ENCODE peak calls at places on chromosome 11, in ten cellular contexts. One of them, this sample, is unnamed.

GRCh38 chr11:67284811-67285540 is 4.1 kb upstream of the ANKRD13D start:
- DNase-seq in lower leg skin: no peak
- DNase-seq in upper lobe of right lung: peak
- DNase-seq in A549: no peak
- DNase-seq in foreskin keratinocyte: no peak
- DNase-seq in nephron progenitor cell: no peak
- DNase-seq in ascending aorta: no peak
- DNase-seq in endothelial cell: no peak
- DNase-seq in natural killer cell: no peak
- DNase-seq in coronary artery: no peak
- DNase-seq in this sample: no peak

GRCh38 chr11:61695917-61696316 is 15.7 kb downstream of the DAGLA start:
- DNase-seq in lower leg skin: peak
- DNase-seq in upper lobe of right lung: peak
- DNase-seq in A549: peak
- DNase-seq in foreskin keratinocyte: peak
- DNase-seq in nephron progenitor cell: no peak
- DNase-seq in ascending aorta: peak
- DNase-seq in endothelial cell: no peak
- DNase-seq in natural killer cell: peak
- DNase-seq in coronary artery: peak
- DNase-seq in this sample: peak

GRCh38 chr11:81975261-81975900 is 758.3 kb downstream of the FAM181B start:
- DNase-seq in lower leg skin: no peak
- DNase-seq in upper lobe of right lung: no peak
- DNase-seq in A549: no peak
- DNase-seq in foreskin keratinocyte: peak
- DNase-seq in nephron progenitor cell: no peak
- DNase-seq in ascending aorta: no peak
- DNase-seq in endothelial cell: no peak
- DNase-seq in natural killer cell: no peak
- DNase-seq in coronary artery: no peak
- DNase-seq in this sample: no peak

GRCh38 chr11:31643831-31644230 is 134.3 kb downstream of the ELP4 start:
- DNase-seq in lower leg skin: no peak
- DNase-seq in upper lobe of right lung: no peak
- DNase-seq in A549: peak
- DNase-seq in foreskin keratinocyte: no peak
- DNase-seq in nephron progenitor cell: no peak
- DNase-seq in ascending aorta: no peak
- DNase-seq in endothelial cell: no peak
- DNase-seq in natural killer cell: no peak
- DNase-seq in coronary artery: no peak
- DNase-seq in this sample: no peak

GRCh38 chr11:12195773-12196172 is 85.4 kb downstream of the MICAL2 start:
- DNase-seq in lower leg skin: no peak
- DNase-seq in upper lobe of right lung: no peak
- DNase-seq in A549: no peak
- DNase-seq in foreskin keratinocyte: no peak
- DNase-seq in nephron progenitor cell: no peak
- DNase-seq in ascending aorta: peak
- DNase-seq in endothelial cell: no peak
- DNase-seq in natural killer cell: peak
- DNase-seq in coronary artery: no peak
- DNase-seq in this sample: no peak

GRCh38 chr11:64597671-64598101 is 6.7 kb downstream of the SLC22A12 start:
- DNase-seq in lower leg skin: no peak
- DNase-seq in upper lobe of right lung: peak
- DNase-seq in A549: no peak
- DNase-seq in foreskin keratinocyte: no peak
- DNase-seq in nephron progenitor cell: no peak
- DNase-seq in ascending aorta: no peak
- DNase-seq in endothelial cell: no peak
- DNase-seq in natural killer cell: no peak
- DNase-seq in coronary artery: no peak
- DNase-seq in this sample: no peak

GRCh38 chr11:824292-824880 is 3.3 kb upstream of the CRACR2B start:
- DNase-seq in lower leg skin: no peak
- DNase-seq in upper lobe of right lung: no peak
- DNase-seq in A549: no peak
- DNase-seq in foreskin keratinocyte: no peak
- DNase-seq in nephron progenitor cell: no peak
- DNase-seq in ascending aorta: no peak
- DNase-seq in endothelial cell: peak
- DNase-seq in natural killer cell: no peak
- DNase-seq in coronary artery: no peak
- DNase-seq in this sample: no peak

GRCh38 chr11:105609832-105610781 is at the start of gene GRIA4:
- DNase-seq in lower leg skin: peak
- DNase-seq in upper lobe of right lung: peak
- DNase-seq in A549: no peak
- DNase-seq in foreskin keratinocyte: no peak
- DNase-seq in nephron progenitor cell: peak
- DNase-seq in ascending aorta: peak
- DNase-seq in endothelial cell: peak
- DNase-seq in natural killer cell: no peak
- DNase-seq in coronary artery: peak
- DNase-seq in this sample: no peak

GRCh38 chr11:1629326-1630185 is at the start of gene KRTAP5-5:
- DNase-seq in lower leg skin: no peak
- DNase-seq in upper lobe of right lung: no peak
- DNase-seq in A549: no peak
- DNase-seq in foreskin keratinocyte: no peak
- DNase-seq in nephron progenitor cell: no peak
- DNase-seq in ascending aorta: no peak
- DNase-seq in endothelial cell: no peak
- DNase-seq in natural killer cell: no peak
- DNase-seq in coronary artery: no peak
- DNase-seq in this sample: no peak

GRCh38 chr11:30196400-30197206 is 34.2 kb upstream of the FSHB start:
- DNase-seq in lower leg skin: no peak
- DNase-seq in upper lobe of right lung: peak
- DNase-seq in A549: peak
- DNase-seq in foreskin keratinocyte: peak
- DNase-seq in nephron progenitor cell: peak
- DNase-seq in ascending aorta: no peak
- DNase-seq in endothelial cell: peak
- DNase-seq in natural killer cell: peak
- DNase-seq in coronary artery: no peak
- DNase-seq in this sample: peak

GRCh38 chr11:36056160-36056751 is 112.4 kb downstream of the LDLRAD3 start:
- DNase-seq in lower leg skin: no peak
- DNase-seq in upper lobe of right lung: no peak
- DNase-seq in A549: peak
- DNase-seq in foreskin keratinocyte: no peak
- DNase-seq in nephron progenitor cell: peak
- DNase-seq in ascending aorta: no peak
- DNase-seq in endothelial cell: peak
- DNase-seq in natural killer cell: no peak
- DNase-seq in coronary artery: no peak
- DNase-seq in this sample: peak

GRCh38 chr11:17892409-17892808 is 120.4 kb downstream of the SERGEF start:
- DNase-seq in lower leg skin: no peak
- DNase-seq in upper lobe of right lung: no peak
- DNase-seq in A549: no peak
- DNase-seq in foreskin keratinocyte: no peak
- DNase-seq in nephron progenitor cell: no peak
- DNase-seq in ascending aorta: no peak
- DNase-seq in endothelial cell: no peak
- DNase-seq in natural killer cell: no peak
- DNase-seq in coronary artery: no peak
- DNase-seq in this sample: no peak

GRCh38 chr11:17887779-17888178 is 125.1 kb downstream of the SERGEF start:
- DNase-seq in lower leg skin: no peak
- DNase-seq in upper lobe of right lung: no peak
- DNase-seq in A549: no peak
- DNase-seq in foreskin keratinocyte: no peak
- DNase-seq in nephron progenitor cell: peak
- DNase-seq in ascending aorta: no peak
- DNase-seq in endothelial cell: no peak
- DNase-seq in natural killer cell: no peak
- DNase-seq in coronary artery: no peak
- DNase-seq in this sample: no peak

GRCh38 chr11:17894929-17895658 is 117.8 kb downstream of the SERGEF start:
- DNase-seq in lower leg skin: no peak
- DNase-seq in upper lobe of right lung: no peak
- DNase-seq in A549: no peak
- DNase-seq in foreskin keratinocyte: no peak
- DNase-seq in nephron progenitor cell: no peak
- DNase-seq in ascending aorta: no peak
- DNase-seq in endothelial cell: no peak
- DNase-seq in natural killer cell: no peak
- DNase-seq in coronary artery: no peak
- DNase-seq in this sample: no peak

DNA sequence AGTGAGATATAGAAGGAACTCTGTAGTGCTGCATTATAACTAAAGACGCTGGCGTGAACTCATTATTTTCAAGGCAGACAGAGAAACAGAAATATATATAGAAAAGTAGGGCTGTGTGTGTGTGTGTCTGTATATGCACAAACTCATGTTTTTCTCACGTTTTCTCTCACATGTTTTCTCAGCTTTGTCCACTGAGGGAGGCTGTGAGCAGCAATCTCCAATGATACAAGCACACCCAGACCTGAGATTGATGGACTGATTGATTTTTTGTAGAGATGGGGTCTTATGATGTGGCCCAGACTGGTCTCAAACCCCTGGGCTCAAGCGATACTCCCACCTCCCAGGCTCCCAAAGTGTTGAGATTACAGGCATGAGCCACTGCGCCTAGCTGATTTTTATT is 122.5 kb downstream of the SERGEF start:
- DNase-seq in lower leg skin: no peak
- DNase-seq in upper lobe of right lung: no peak
- DNase-seq in A549: no peak
- DNase-seq in foreskin keratinocyte: no peak
- DNase-seq in nephron progenitor cell: no peak
- DNase-seq in ascending aorta: no peak
- DNase-seq in endothelial cell: no peak
- DNase-seq in natural killer cell: no peak
- DNase-seq in coronary artery: no peak
- DNase-seq in this sample: no peak
- TF ChIP-seq CTCF in lower leg skin: no peak
- TF ChIP-seq CTCF in upper lobe of right lung: no peak
- TF ChIP-seq CTCF in A549: no peak
- TF ChIP-seq CTCF in foreskin keratinocyte: no peak
- TF ChIP-seq CTCF in nephron progenitor cell: no peak
- TF ChIP-seq CTCF in ascending aorta: no peak
- TF ChIP-seq CTCF in endothelial cell: no peak
- TF ChIP-seq CTCF in natural killer cell: no peak
- TF ChIP-seq CTCF in coronary artery: no peak
- TF ChIP-seq CTCF in this sample: peak

GRCh38 chr11:57354699-57355098 is 16.5 kb downstream of the P2RX3 start:
- DNase-seq in lower leg skin: no peak
- DNase-seq in upper lobe of right lung: no peak
- DNase-seq in A549: no peak
- DNase-seq in foreskin keratinocyte: no peak
- DNase-seq in nephron progenitor cell: no peak
- DNase-seq in ascending aorta: no peak
- DNase-seq in endothelial cell: no peak
- DNase-seq in natural killer cell: no peak
- DNase-seq in coronary artery: no peak
- DNase-seq in this sample: no peak
- TF ChIP-seq CTCF in lower leg skin: no peak
- TF ChIP-seq CTCF in upper lobe of right lung: no peak
- TF ChIP-seq CTCF in A549: no peak
- TF ChIP-seq CTCF in foreskin keratinocyte: no peak
- TF ChIP-seq CTCF in nephron progenitor cell: no peak
- TF ChIP-seq CTCF in ascending aorta: no peak
- TF ChIP-seq CTCF in endothelial cell: no peak
- TF ChIP-seq CTCF in natural killer cell: no peak
- TF ChIP-seq CTCF in coronary artery: no peak
- TF ChIP-seq CTCF in this sample: no peak

GRCh38 chr11:110430267-110431211 is 791 bp downstream of the FDX1 start:
- DNase-seq in lower leg skin: peak
- DNase-seq in upper lobe of right lung: peak
- DNase-seq in A549: no peak
- DNase-seq in foreskin keratinocyte: no peak
- DNase-seq in nephron progenitor cell: no peak
- DNase-seq in ascending aorta: peak
- DNase-seq in endothelial cell: no peak
- DNase-seq in natural killer cell: no peak
- DNase-seq in coronary artery: peak
- DNase-seq in this sample: peak
- TF ChIP-seq CTCF in lower leg skin: no peak
- TF ChIP-seq CTCF in upper lobe of right lung: no peak
- TF ChIP-seq CTCF in A549: no peak
- TF ChIP-seq CTCF in foreskin keratinocyte: no peak
- TF ChIP-seq CTCF in nephron progenitor cell: no peak
- TF ChIP-seq CTCF in ascending aorta: no peak
- TF ChIP-seq CTCF in endothelial cell: peak
- TF ChIP-seq CTCF in natural killer cell: peak
- TF ChIP-seq CTCF in coronary artery: no peak
- TF ChIP-seq CTCF in this sample: no peak

DNA sequence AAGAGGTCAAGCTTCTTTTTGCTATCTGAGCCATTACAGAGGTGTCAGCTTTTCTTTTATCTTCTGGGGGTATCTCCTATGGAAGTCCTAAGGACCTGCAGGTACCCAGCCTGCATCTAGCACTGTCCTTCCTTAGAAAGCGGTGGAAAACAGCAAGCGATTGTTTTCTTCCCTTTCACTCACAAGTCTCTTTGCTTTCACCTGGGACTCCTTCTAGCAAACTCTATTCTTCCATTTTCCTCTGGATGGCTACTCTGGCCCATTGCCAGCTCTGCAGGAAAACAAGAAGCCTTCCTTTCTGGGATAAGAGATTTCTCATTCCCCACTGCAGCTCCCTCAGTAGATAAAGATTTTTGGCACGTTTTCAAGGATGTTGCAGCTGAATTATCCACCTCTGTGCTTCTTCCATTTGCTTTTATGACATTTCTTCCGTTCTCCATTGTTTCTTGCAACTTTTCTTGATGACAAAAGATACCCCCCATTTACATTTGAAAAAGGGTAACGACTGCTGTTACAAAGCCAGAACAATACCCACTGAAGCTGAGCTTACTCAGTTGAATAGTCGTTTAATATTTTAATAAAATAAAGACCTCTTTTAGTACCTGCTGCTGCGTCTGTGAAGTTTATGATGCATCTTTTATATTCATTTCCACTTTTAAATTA is 40.2 kb upstream of the BDNF start:
- DNase-seq in lower leg skin: no peak
- DNase-seq in upper lobe of right lung: no peak
- DNase-seq in A549: no peak
- DNase-seq in foreskin keratinocyte: no peak
- DNase-seq in nephron progenitor cell: no peak
- DNase-seq in ascending aorta: no peak
- DNase-seq in endothelial cell: no peak
- DNase-seq in natural killer cell: no peak
- DNase-seq in coronary artery: no peak
- DNase-seq in this sample: no peak
- TF ChIP-seq CTCF in lower leg skin: no peak
- TF ChIP-seq CTCF in upper lobe of right lung: no peak
- TF ChIP-seq CTCF in A549: no peak
- TF ChIP-seq CTCF in foreskin keratinocyte: no peak
- TF ChIP-seq CTCF in nephron progenitor cell: no peak
- TF ChIP-seq CTCF in ascending aorta: no peak
- TF ChIP-seq CTCF in endothelial cell: no peak
- TF ChIP-seq CTCF in natural killer cell: no peak
- TF ChIP-seq CTCF in coronary artery: no peak
- TF ChIP-seq CTCF in this sample: no peak